ENCODE peak calls at places on chromosomes 12 and 14, in four cellular contexts. B is amygdala, K is NCI-H446 treated with DMSO at 0.1 percent for 48 hours, Z is endothelial cell. U is an unnamed sample.

GRCh38 chr12:1993341-1993740 is 10.9 kb downstream of the DCP1B start:
- DNase-seq in Z (no peak), K (no peak), B (no peak), U (peak)

GRCh38 chr12:130225347-130225746 is 63.1 kb downstream of the FZD10 start:
- DNase-seq in K (no peak), Z (no peak), B (no peak), U (no peak)

GRCh38 chr12:1199700-1200099 is 208.7 kb downstream of the ERC1 start:
- DNase-seq in Z (no peak), B (no peak), K (no peak), U (no peak)

GRCh38 chr14:90050271-90050670 is 11.5 kb upstream of the KCNK13 start:
- DNase-seq in K (no peak), B (no peak), Z (no peak), U (no peak)

GRCh38 chr12:105978276-105978675 is 160.5 kb downstream of the NUAK1 start:
- DNase-seq in Z (no peak), K (no peak), B (no peak), U (no peak)

GRCh38 chr14:52272375-52272774 is 4.9 kb downstream of the PTGDR start:
- DNase-seq in Z (peak), B (no peak), K (no peak), U (peak)

GRCh38 chr12:120094485-120094884 is 22.1 kb downstream of the RAB35 start:
- DNase-seq in K (peak), Z (no peak), B (no peak), U (no peak)

GRCh38 chr12:8664228-8664963 is 1.8 kb upstream of the MFAP5 start:
- DNase-seq in K (no peak), B (no peak), Z (no peak), U (no peak)

GRCh38 chr14:103543140-103543539 is 14.1 kb downstream of the TRMT61A start:
- DNase-seq in B (no peak), Z (no peak), K (no peak), U (no peak)

GRCh38 chr12:50103767-50104321 is at the start of gene GPD1:
- DNase-seq in Z (no peak), K (no peak), B (peak), U (peak)

GRCh38 chr12:49793620-49794019 is 34.6 kb downstream of the NCKAP5L start:
- DNase-seq in Z (no peak), K (no peak), B (no peak), U (no peak)

GRCh38 chr12:64976131-64976530 is 145.0 kb downstream of the WIF1 start:
- DNase-seq in K (no peak), Z (no peak), B (no peak), U (peak)

GRCh38 chr12:48586361-48586760 is 16.5 kb upstream of the LALBA start:
- DNase-seq in K (no peak), Z (no peak), B (no peak), U (no peak)

GRCh38 chr14:74324945-74325361 is 22.2 kb upstream of the ABCD4 start:
- DNase-seq in Z (no peak), K (peak), B (no peak), U (peak)

GRCh38 chr14:103101964-103102688 is 7.6 kb downstream of the EXOC3L4 start:
- DNase-seq in B (no peak), K (no peak), Z (no peak), U (no peak)